ENCODE peak calls at places on chromosomes 4 and X, in seven cellular contexts. B, D, I, K, N, M and H are unnamed samples.
A peak's percentile ranks its signal among the peaks of the same experiment; 100 is the strongest.

GRCh38 chrX:131792356-131792749 is 230.7 kb upstream of the STK26 start:
- DNase-seq in B (no peak), D (no peak), I (no peak), K (peak; percentile 47), N (no peak), M (no peak), H (no peak)

GRCh38 chrX:40062525-40063193 is 35.1 kb downstream of the BCOR start:
- DNase-seq in B (no peak), D (no peak), I (no peak), K (no peak), N (no peak), M (peak; percentile 60), H (no peak)

GRCh38 chr4:26476545-26476944 is 13.7 kb downstream of the CCKAR start:
- DNase-seq in B (no peak), D (no peak), I (no peak), K (no peak), N (no peak), M (no peak), H (no peak)

GRCh38 chr4:176357359-176358082 is 37.8 kb downstream of the SPCS3 start:
- DNase-seq in B (no peak), D (no peak), I (no peak), K (no peak), N (no peak), M (no peak), H (no peak)

GRCh38 chr4:14262221-14262620 is 634.7 kb upstream of the BOD1L1 start:
- DNase-seq in B (no peak), D (no peak), I (no peak), K (no peak), N (no peak), M (no peak), H (no peak)

GRCh38 chrX:17425551-17425950 is 50.6 kb downstream of the NHS start:
- DNase-seq in B (no peak), D (no peak), I (no peak), K (no peak), N (no peak), M (no peak), H (no peak)

GRCh38 chr4:80452768-80453167 is 117.2 kb downstream of the CFAP299 start:
- DNase-seq in B (no peak), D (no peak), I (no peak), K (no peak), N (no peak), M (peak; percentile 62), H (no peak)

GRCh38 chrX:119468186-119468929 is at the start of gene SLC25A5:
- DNase-seq in B (peak; percentile 77), D (peak; percentile 87), I (peak; percentile 77), K (peak; percentile 60), N (no peak), M (peak; percentile 84), H (peak; percentile 65)

GRCh38 chr4:147994076-147994475 is 262.2 kb downstream of the ARHGAP10 start:
- DNase-seq in B (no peak), D (peak; percentile 83), I (no peak), K (no peak), N (no peak), M (peak; percentile 7), H (no peak)

GRCh38 chrX:31334997-31335396 is 263.2 kb upstream of the FTHL17 start:
- DNase-seq in B (no peak), D (no peak), I (no peak), K (no peak), N (no peak), M (no peak), H (no peak)

GRCh38 chr4:6492027-6492590 is 19.7 kb upstream of the PPP2R2C start:
- DNase-seq in B (no peak), D (no peak), I (no peak), K (no peak), N (no peak), M (no peak), H (no peak)

GRCh38 chr4:21507439-21507838 is 441.1 kb downstream of the KCNIP4 start:
- DNase-seq in B (no peak), D (peak; percentile 29), I (no peak), K (no peak), N (no peak), M (peak; percentile 22), H (peak; percentile 50)

GRCh38 chrX:118974908-118975671 is 672 bp downstream of the LONRF3 start:
- DNase-seq in B (peak; percentile 35), D (peak; percentile 30), I (peak; percentile 36), K (no peak), N (no peak), M (peak; percentile 23), H (no peak)

GRCh38 chr4:158873795-158874359 is 105.1 kb downstream of the FNIP2 start:
- DNase-seq in B (no peak), D (peak; percentile 55), I (no peak), K (peak; percentile 17), N (peak; percentile 56), M (peak; percentile 91), H (peak; percentile 93)

GRCh38 chr4:165006886-165007285 is 24.9 kb upstream of the TRIM60 start:
- DNase-seq in B (no peak), D (no peak), I (no peak), K (no peak), N (no peak), M (no peak), H (no peak)

GRCh38 chrX:67587946-67588624 is 44.3 kb downstream of the AR start:
- DNase-seq in B (peak; percentile 38), D (no peak), I (no peak), K (no peak), N (no peak), M (peak; percentile 59), H (no peak)

GRCh38 chr4:113733685-113734084 is 27.9 kb downstream of the CAMK2D start:
- DNase-seq in B (no peak), D (no peak), I (no peak), K (no peak), N (no peak), M (peak; percentile 9), H (no peak)

GRCh38 chrX:20594985-20595384 is 328.3 kb upstream of the RPS6KA3 start:
- DNase-seq in B (no peak), D (peak; percentile 19), I (no peak), K (no peak), N (no peak), M (peak; percentile 1), H (no peak)

GRCh38 chr4:66108898-66109297 is 438.6 kb upstream of the EPHA5 start:
- DNase-seq in B (no peak), D (no peak), I (no peak), K (no peak), N (no peak), M (no peak), H (no peak)

GRCh38 chr4:6440506-6441201 is 31.8 kb downstream of the PPP2R2C start:
- DNase-seq in B (no peak), D (no peak), I (no peak), K (no peak), N (no peak), M (no peak), H (no peak)

GRCh38 chr4:3411676-3412075 is 30.1 kb upstream of the HGFAC start:
- DNase-seq in B (no peak), D (no peak), I (no peak), K (no peak), N (no peak), M (no peak), H (no peak)

GRCh38 chr4:52982246-52982950 is 120.3 kb downstream of the RASL11B start:
- DNase-seq in B (no peak), D (peak; percentile 79), I (no peak), K (peak; percentile 4), N (no peak), M (peak; percentile 68), H (peak; percentile 50)

DNA sequence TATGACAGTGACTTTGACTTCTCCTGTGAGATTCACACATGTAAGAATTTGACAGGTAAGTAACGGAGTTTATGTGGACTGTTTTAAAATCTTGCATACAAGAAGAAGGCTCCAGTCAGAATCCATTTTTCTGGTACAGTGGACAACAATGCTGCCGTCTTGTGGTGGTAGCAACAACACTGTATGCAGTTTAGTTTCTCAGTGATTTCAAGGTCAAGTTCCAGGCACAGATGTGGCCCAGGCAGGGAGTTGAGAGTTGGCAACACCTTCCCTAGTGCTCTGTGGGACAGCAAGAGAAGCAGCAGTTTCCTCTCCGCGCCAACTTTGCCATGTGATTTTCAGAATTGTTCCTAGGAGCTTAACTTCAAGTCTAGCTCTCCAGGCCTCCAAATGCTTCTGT is 56.0 kb upstream of the STPG2 start:
- DNase-seq in B (no peak), D (no peak), I (no peak), K (no peak), N (no peak), M (no peak), H (no peak)
- TF ChIP-seq CTCF in B (no peak), D (no peak), I (no peak), K (no peak), N (no peak), M (no peak), H (peak; percentile 21)

GRCh38 chr4:95833652-95834276 is 6.1 kb upstream of the PDHA2 start:
- DNase-seq in B (no peak), D (peak; percentile 2), I (no peak), K (no peak), N (no peak), M (no peak), H (no peak)

GRCh38 chr4:95830647-95831046 is 9.2 kb upstream of the PDHA2 start:
- DNase-seq in B (no peak), D (no peak), I (no peak), K (no peak), N (no peak), M (no peak), H (no peak)

GRCh38 chr4:95839891-95840290 is at the start of gene PDHA2:
- DNase-seq in B (no peak), D (no peak), I (peak; percentile 17), K (no peak), N (no peak), M (no peak), H (no peak)

GRCh38 chr4:95838192-95838591 is 1.7 kb upstream of the PDHA2 start:
- DNase-seq in B (no peak), D (no peak), I (no peak), K (no peak), N (no peak), M (no peak), H (no peak)

GRCh38 chr4:95835672-95836071 is 4.2 kb upstream of the PDHA2 start:
- DNase-seq in B (no peak), D (peak; percentile 3), I (peak; percentile 40), K (no peak), N (no peak), M (peak; percentile 32), H (no peak)
- TF ChIP-seq CTCF in B (no peak), D (peak; percentile 17), I (no peak), K (no peak), N (no peak), M (peak; percentile 7), H (no peak)

GRCh38 chrX:137052641-137053235 is 18.9 kb upstream of the GPR101 start:
- DNase-seq in B (no peak), D (peak; percentile 0), I (peak; percentile 19), K (peak; percentile 8), N (no peak), M (no peak), H (no peak)
- TF ChIP-seq CTCF in B (no peak), D (no peak), I (no peak), K (no peak), N (no peak), M (no peak), H (peak; percentile 43)

GRCh38 chr4:187811586-187811985 is 184.0 kb upstream of the ZFP42 start:
- DNase-seq in B (no peak), D (no peak), I (no peak), K (no peak), N (no peak), M (no peak), H (peak; percentile 2)

GRCh38 chr4:187814737-187815465 is 180.7 kb upstream of the ZFP42 start:
- DNase-seq in B (no peak), D (peak; percentile 39), I (no peak), K (no peak), N (peak; percentile 4), M (peak; percentile 60), H (peak; percentile 73)
- TF ChIP-seq CTCF in B (no peak), D (no peak), I (no peak), K (no peak), N (no peak), M (no peak), H (no peak)

GRCh38 chrX:112147206-112147605 is 64.6 kb upstream of the TRPC5 start:
- DNase-seq in B (no peak), D (no peak), I (peak; percentile 20), K (peak; percentile 2), N (no peak), M (peak; percentile 1), H (no peak)
- TF ChIP-seq CTCF in B (no peak), D (peak; percentile 18), I (peak; percentile 31), K (peak; percentile 9), N (peak; percentile 11), M (no peak), H (no peak)